ENCODE peak calls at places on chromosome 2, in six cellular contexts. C is IMR-90, J is neuronal stem cell, T is H1, U is H9, P is trophoblast cell. E is an unnamed sample.

GRCh38 chr2:10305254-10305635 is 2.5 kb downstream of the HPCAL1 start:
- DNase-seq in C (no peak), J (no peak), T (no peak), U (no peak), P (no peak), E (peak; percentile 59)

GRCh38 chr2:101750688-101751087 is 53.2 kb downstream of the MAP4K4 start:
- DNase-seq in C (no peak), J (no peak), T (no peak), U (no peak), P (no peak), E (no peak)

GRCh38 chr2:64626963-64627760 is 26.6 kb downstream of the SERTAD2 start:
- DNase-seq in C (no peak), J (no peak), T (no peak), U (peak; percentile 57), P (no peak), E (no peak)

GRCh38 chr2:29024882-29025430 is 43.9 kb downstream of the TOGARAM2 start:
- DNase-seq in C (no peak), J (no peak), T (no peak), U (no peak), P (peak; percentile 97), E (peak; percentile 16)

GRCh38 chr2:43412121-43412753 is 183.6 kb downstream of the THADA start:
- DNase-seq in C (peak; percentile 40), J (no peak), T (no peak), U (no peak), P (no peak), E (no peak)

GRCh38 chr2:121375621-121376159 is 90.7 kb upstream of the TFCP2L1 start:
- DNase-seq in C (peak; percentile 69), J (no peak), T (no peak), U (no peak), P (no peak), E (peak; percentile 59)

GRCh38 chr2:111119004-111119846 is 1.5 kb upstream of the BCL2L11 start:
- DNase-seq in C (no peak), J (peak; percentile 23), T (no peak), U (peak; percentile 48), P (no peak), E (peak; percentile 21)

GRCh38 chr2:95043300-95043786 is 17.8 kb downstream of the MAL start:
- DNase-seq in C (peak; percentile 90), J (no peak), T (no peak), U (peak; percentile 42), P (no peak), E (no peak)

GRCh38 chr2:149652925-149653324 is 65.3 kb upstream of the MMADHC start:
- DNase-seq in C (peak; percentile 29), J (no peak), T (no peak), U (no peak), P (no peak), E (peak; percentile 49)

GRCh38 chr2:159298967-159299366 is 12.5 kb upstream of the WDSUB1 start:
- DNase-seq in C (no peak), J (no peak), T (no peak), U (no peak), P (no peak), E (no peak)

GRCh38 chr2:7792031-7792651 is 874.9 kb downstream of the RNF144A start:
- DNase-seq in C (no peak), J (no peak), T (no peak), U (no peak), P (no peak), E (no peak)

GRCh38 chr2:213315168-213315876 is 31.1 kb downstream of the SPAG16 start:
- DNase-seq in C (no peak), J (no peak), T (no peak), U (no peak), P (no peak), E (no peak)

GRCh38 chr2:24015562-24016375 is 5.9 kb downstream of the MFSD2B start:
- DNase-seq in C (peak; percentile 83), J (no peak), T (no peak), U (no peak), P (peak; percentile 93), E (peak; percentile 86)

GRCh38 chr2:202064206-202064880 is 8.7 kb upstream of the KIAA2012 start:
- DNase-seq in C (peak; percentile 94), J (peak; percentile 75), T (no peak), U (peak; percentile 53), P (no peak), E (peak; percentile 77)

GRCh38 chr2:191486584-191487320 is 191.2 kb upstream of the NABP1 start:
- DNase-seq in C (peak; percentile 99), J (no peak), T (no peak), U (no peak), P (peak; percentile 46), E (peak; percentile 99)

GRCh38 chr2:24077535-24077877 is 1.4 kb upstream of the SF3B6 start:
- DNase-seq in C (no peak), J (no peak), T (no peak), U (no peak), P (no peak), E (peak; percentile 34)

GRCh38 chr2:157246212-157247067 is 11.1 kb upstream of the GALNT5 start:
- DNase-seq in C (peak; percentile 93), J (peak; percentile 37), T (peak; percentile 46), U (peak; percentile 75), P (peak; percentile 21), E (no peak)

GRCh38 chr2:70258532-70258875 is 567 bp downstream of the PCYOX1 start:
- DNase-seq in C (peak; percentile 17), J (peak; percentile 11), T (no peak), U (no peak), P (no peak), E (peak; percentile 63)

GRCh38 chr2:73972846-73973245 is 11.9 kb upstream of the TET3 start:
- DNase-seq in C (no peak), J (no peak), T (no peak), U (no peak), P (no peak), E (no peak)

GRCh38 chr2:233481368-233482142 is 85.0 kb downstream of the USP40 start:
- DNase-seq in C (no peak), J (no peak), T (no peak), U (no peak), P (no peak), E (no peak)

GRCh38 chr2:215529271-215529670 is 93.4 kb upstream of the FN1 start:
- DNase-seq in C (peak; percentile 81), J (no peak), T (no peak), U (no peak), P (peak; percentile 56), E (peak; percentile 69)

GRCh38 chr2:163943403-163944356 is 207.9 kb upstream of the FIGN start:
- DNase-seq in C (no peak), J (peak; percentile 64), T (peak; percentile 21), U (peak; percentile 28), P (no peak), E (no peak)

GRCh38 chr2:230594286-230594840 is 118.3 kb upstream of the CAB39 start:
- DNase-seq in C (no peak), J (no peak), T (no peak), U (no peak), P (no peak), E (no peak)

GRCh38 chr2:202824901-202825300 is 46.7 kb downstream of the ICA1L start:
- DNase-seq in C (peak; percentile 38), J (no peak), T (no peak), U (no peak), P (no peak), E (no peak)

GRCh38 chr2:168034586-168034985 is 212.8 kb downstream of the STK39 start:
- DNase-seq in C (no peak), J (no peak), T (no peak), U (no peak), P (no peak), E (no peak)

GRCh38 chr2:163563336-163563735 is 172.5 kb downstream of the FIGN start:
- DNase-seq in C (no peak), J (no peak), T (no peak), U (no peak), P (no peak), E (no peak)

GRCh38 chr2:10042301-10043161 is 819 bp upstream of the KLF11 start:
- DNase-seq in C (peak; percentile 47), J (no peak), T (no peak), U (peak; percentile 87), P (peak; percentile 58), E (peak; percentile 90)

GRCh38 chr2:239093956-239094355 is 246.1 kb downstream of the TWIST2 start:
- DNase-seq in C (no peak), J (no peak), T (no peak), U (no peak), P (no peak), E (no peak)

GRCh38 chr2:219368690-219369108 is 19.0 kb downstream of the DNPEP start:
- DNase-seq in C (peak; percentile 90), J (no peak), T (no peak), U (no peak), P (peak; percentile 97), E (peak; percentile 88)

GRCh38 chr2:219369447-219369861 is 18.3 kb downstream of the DNPEP start:
- DNase-seq in C (peak; percentile 69), J (no peak), T (no peak), U (no peak), P (peak; percentile 68), E (peak; percentile 81)
- H2AFZ ChIP-seq in C (no peak overlapping the region), J (no peak overlapping the region), T (no peak overlapping the region), U (no peak overlapping the region), P (no peak overlapping the region), E (no peak overlapping the region)

DNA sequence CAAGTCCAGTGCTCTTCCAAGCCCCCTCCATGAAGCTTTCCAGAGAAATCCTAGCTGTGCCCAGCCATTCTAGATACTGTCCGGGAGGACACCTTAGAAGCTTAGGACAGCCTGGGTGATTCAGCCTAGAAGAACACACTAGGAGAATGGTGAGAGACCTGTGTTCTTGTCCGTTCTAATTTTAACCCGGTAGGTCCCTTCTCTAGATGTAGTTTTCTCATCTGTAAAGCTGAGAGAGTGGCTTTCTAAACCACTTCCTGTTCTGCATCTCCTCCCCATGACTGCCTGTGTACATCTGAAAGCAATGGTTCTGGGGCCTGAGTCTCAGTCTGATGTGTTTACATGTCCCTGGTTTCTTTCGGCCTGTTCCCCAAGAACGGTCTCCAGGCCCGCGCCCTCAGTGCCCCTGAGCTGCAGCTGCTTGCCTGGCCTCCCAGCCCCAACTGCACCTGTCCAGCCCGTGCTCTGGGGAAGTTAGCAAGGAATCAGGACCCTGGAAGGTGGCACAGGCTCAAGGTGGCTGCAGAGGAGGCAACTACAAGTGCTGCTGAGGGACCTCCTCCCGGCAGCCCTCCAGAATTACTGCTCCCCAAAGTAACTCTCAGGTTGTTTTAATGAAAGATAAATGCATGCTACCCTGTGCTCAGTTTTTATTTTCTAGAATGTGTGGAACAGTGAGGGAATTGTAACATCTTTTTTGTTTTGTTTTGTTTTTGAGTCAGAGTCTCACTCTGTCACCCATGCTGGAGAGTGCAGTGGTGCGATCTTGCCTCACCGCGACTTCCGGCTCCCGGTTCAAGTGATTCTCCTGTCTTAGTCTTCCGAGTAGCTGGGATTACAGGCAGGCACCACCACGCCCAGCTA is 105.9 kb downstream of the LBH start:
- DNase-seq in C (peak; percentile 36), J (no peak), T (no peak), U (no peak), P (no peak), E (peak; percentile 73)
- H2AK5ac ChIP-seq in C (peak overlapping the region; percentile 1), J (no peak overlapping the region), T (no peak overlapping the region), U (no peak overlapping the region), P (no peak overlapping the region), E (no peak overlapping the region)

GRCh38 chr2:226447338-226447885 is 352.2 kb downstream of the IRS1 start:
- DNase-seq in C (peak; percentile 35), J (no peak), T (no peak), U (no peak), P (no peak), E (no peak)
- H2BK5ac ChIP-seq in C (peak overlapping the region; percentile 96), J (no peak overlapping the region), T (no peak overlapping the region), U (no peak overlapping the region), P (no peak overlapping the region), E (no peak overlapping the region)

DNA sequence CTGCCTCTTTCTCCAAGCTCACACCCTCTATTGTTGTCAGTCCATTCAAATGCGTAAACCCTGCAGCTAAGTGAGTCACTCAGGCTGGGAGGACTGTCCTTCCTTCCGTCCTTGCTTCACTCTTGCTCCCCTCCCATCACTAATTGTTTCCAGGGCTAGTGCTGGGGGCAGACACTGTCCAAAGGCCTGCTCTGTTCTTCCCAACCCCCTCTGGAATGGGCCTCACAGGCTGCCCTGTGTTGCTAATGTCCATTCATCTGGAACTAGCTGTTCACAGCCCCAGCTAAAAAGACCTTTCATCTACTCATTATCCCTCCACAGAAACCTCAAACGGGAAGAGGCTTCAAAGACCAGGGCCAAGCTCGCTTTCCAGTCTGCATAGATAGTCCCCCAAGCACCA is 31.9 kb upstream of the NRP2 start:
- DNase-seq in C (peak; percentile 61), J (peak; percentile 43), T (peak; percentile 44), U (peak; percentile 64), P (no peak), E (peak; percentile 72)
- H2AFZ ChIP-seq in C (peak overlapping the region; percentile 81), J (peak overlapping the region; percentile 66), T (no peak overlapping the region), U (no peak overlapping the region), P (peak overlapping the region; percentile 47), E (peak overlapping the region; percentile 24)

E was measured in mesenchymal stem cell.